ENCODE peak calls at places on chromosomes 6 and 20, in seven cellular contexts. One of them, this sample, is unnamed.

GRCh38 chr6:124964084-124964763 is 2.0 kb downstream of the RNF217 start:
- DNase-seq in MM.1S: no peak
- DNase-seq in PC-3: no peak
- DNase-seq in IMR-90: peak; percentile 65
- DNase-seq in esophagus squamous epithelium: no peak
- DNase-seq in cardiac muscle cell: peak; percentile 69
- DNase-seq in fibroblast of mammary gland: peak; percentile 90
- DNase-seq in this sample: peak; percentile 80

GRCh38 chr20:51862796-51863195 is 60.5 kb upstream of the SALL4 start:
- DNase-seq in cardiac muscle cell: no peak
- DNase-seq in esophagus squamous epithelium: no peak
- DNase-seq in IMR-90: peak; percentile 18
- DNase-seq in fibroblast of mammary gland: no peak
- DNase-seq in MM.1S: no peak
- DNase-seq in PC-3: no peak
- DNase-seq in this sample: peak; percentile 29

GRCh38 chr6:24927234-24927955 is 8.4 kb downstream of the RIPOR2 start:
- DNase-seq in IMR-90: no peak
- DNase-seq in cardiac muscle cell: no peak
- DNase-seq in fibroblast of mammary gland: no peak
- DNase-seq in esophagus squamous epithelium: no peak
- DNase-seq in MM.1S: no peak
- DNase-seq in PC-3: no peak
- DNase-seq in this sample: no peak

GRCh38 chr6:16136536-16137450 is 7.9 kb downstream of the MYLIP start:
- DNase-seq in PC-3: peak; percentile 87
- DNase-seq in esophagus squamous epithelium: no peak
- DNase-seq in IMR-90: peak; percentile 92
- DNase-seq in fibroblast of mammary gland: peak; percentile 91
- DNase-seq in cardiac muscle cell: peak; percentile 70
- DNase-seq in MM.1S: no peak
- DNase-seq in this sample: peak; percentile 77

GRCh38 chr6:151647871-151648639 is 154.2 kb downstream of the CCDC170 start:
- DNase-seq in MM.1S: no peak
- DNase-seq in cardiac muscle cell: peak; percentile 6
- DNase-seq in esophagus squamous epithelium: no peak
- DNase-seq in PC-3: peak; percentile 44
- DNase-seq in fibroblast of mammary gland: no peak
- DNase-seq in IMR-90: no peak
- DNase-seq in this sample: peak; percentile 1

GRCh38 chr20:39849664-39850063 is 839.4 kb downstream of the MAFB start:
- DNase-seq in cardiac muscle cell: peak; percentile 95
- DNase-seq in esophagus squamous epithelium: no peak
- DNase-seq in PC-3: no peak
- DNase-seq in IMR-90: peak; percentile 94
- DNase-seq in MM.1S: no peak
- DNase-seq in fibroblast of mammary gland: peak; percentile 98
- DNase-seq in this sample: peak; percentile 78

GRCh38 chr6:125193208-125193607 is 39.6 kb downstream of the TPD52L1 start:
- DNase-seq in IMR-90: no peak
- DNase-seq in esophagus squamous epithelium: no peak
- DNase-seq in PC-3: peak; percentile 69
- DNase-seq in fibroblast of mammary gland: no peak
- DNase-seq in MM.1S: no peak
- DNase-seq in cardiac muscle cell: no peak
- DNase-seq in this sample: no peak

GRCh38 chr6:165891320-165891719 is 228.3 kb upstream of the PDE10A start:
- DNase-seq in IMR-90: no peak
- DNase-seq in PC-3: no peak
- DNase-seq in MM.1S: no peak
- DNase-seq in fibroblast of mammary gland: no peak
- DNase-seq in esophagus squamous epithelium: no peak
- DNase-seq in cardiac muscle cell: no peak
- DNase-seq in this sample: no peak

GRCh38 chr6:144662812-144663211 is 377.7 kb downstream of the UTRN start:
- DNase-seq in fibroblast of mammary gland: no peak
- DNase-seq in PC-3: no peak
- DNase-seq in cardiac muscle cell: no peak
- DNase-seq in IMR-90: no peak
- DNase-seq in esophagus squamous epithelium: no peak
- DNase-seq in MM.1S: no peak
- DNase-seq in this sample: no peak

GRCh38 chr6:144659202-144659731 is 374.1 kb downstream of the UTRN start:
- DNase-seq in PC-3: no peak
- DNase-seq in fibroblast of mammary gland: peak; percentile 54
- DNase-seq in IMR-90: peak; percentile 51
- DNase-seq in cardiac muscle cell: peak; percentile 80
- DNase-seq in MM.1S: peak; percentile 43
- DNase-seq in esophagus squamous epithelium: no peak
- DNase-seq in this sample: peak; percentile 63

GRCh38 chr6:144661101-144661806 is 376.1 kb downstream of the UTRN start:
- DNase-seq in esophagus squamous epithelium: no peak
- DNase-seq in PC-3: peak; percentile 50
- DNase-seq in cardiac muscle cell: no peak
- DNase-seq in IMR-90: peak; percentile 42
- DNase-seq in MM.1S: no peak
- DNase-seq in fibroblast of mammary gland: peak; percentile 12
- DNase-seq in this sample: no peak

GRCh38 chr6:144659735-144660246 is 374.7 kb downstream of the UTRN start:
- DNase-seq in cardiac muscle cell: no peak
- DNase-seq in MM.1S: no peak
- DNase-seq in PC-3: no peak
- DNase-seq in IMR-90: no peak
- DNase-seq in fibroblast of mammary gland: no peak
- DNase-seq in esophagus squamous epithelium: no peak
- DNase-seq in this sample: no peak

GRCh38 chr6:144660545-144660944 is 375.4 kb downstream of the UTRN start:
- DNase-seq in fibroblast of mammary gland: no peak
- DNase-seq in MM.1S: no peak
- DNase-seq in IMR-90: no peak
- DNase-seq in esophagus squamous epithelium: no peak
- DNase-seq in cardiac muscle cell: no peak
- DNase-seq in PC-3: no peak
- DNase-seq in this sample: no peak
- H3K4me3 ChIP-seq in fibroblast of mammary gland: no peak overlapping the region
- H3K4me3 ChIP-seq in MM.1S: no peak overlapping the region
- H3K4me3 ChIP-seq in IMR-90: no peak overlapping the region
- H3K4me3 ChIP-seq in esophagus squamous epithelium: no peak overlapping the region
- H3K4me3 ChIP-seq in cardiac muscle cell: no peak overlapping the region
- H3K4me3 ChIP-seq in PC-3: no peak overlapping the region
- H3K4me3 ChIP-seq in this sample: no peak overlapping the region

GRCh38 chr6:20554817-20555216 is 20.6 kb downstream of the CDKAL1 start:
- DNase-seq in esophagus squamous epithelium: no peak
- DNase-seq in MM.1S: no peak
- DNase-seq in PC-3: no peak
- DNase-seq in IMR-90: no peak
- DNase-seq in fibroblast of mammary gland: no peak
- DNase-seq in cardiac muscle cell: no peak
- DNase-seq in this sample: no peak

GRCh38 chr6:20564777-20565176 is 30.5 kb downstream of the CDKAL1 start:
- DNase-seq in IMR-90: peak; percentile 6
- DNase-seq in fibroblast of mammary gland: no peak
- DNase-seq in MM.1S: no peak
- DNase-seq in cardiac muscle cell: no peak
- DNase-seq in PC-3: no peak
- DNase-seq in esophagus squamous epithelium: no peak
- DNase-seq in this sample: no peak

GRCh38 chr6:20563377-20563776 is 29.1 kb downstream of the CDKAL1 start:
- DNase-seq in cardiac muscle cell: no peak
- DNase-seq in PC-3: no peak
- DNase-seq in esophagus squamous epithelium: no peak
- DNase-seq in MM.1S: no peak
- DNase-seq in IMR-90: no peak
- DNase-seq in fibroblast of mammary gland: no peak
- DNase-seq in this sample: no peak

GRCh38 chr6:20564269-20564668 is 30.0 kb downstream of the CDKAL1 start:
- DNase-seq in cardiac muscle cell: peak; percentile 52
- DNase-seq in fibroblast of mammary gland: peak; percentile 35
- DNase-seq in esophagus squamous epithelium: no peak
- DNase-seq in MM.1S: peak; percentile 26
- DNase-seq in PC-3: peak; percentile 67
- DNase-seq in IMR-90: peak; percentile 27
- DNase-seq in this sample: peak; percentile 61

DNA sequence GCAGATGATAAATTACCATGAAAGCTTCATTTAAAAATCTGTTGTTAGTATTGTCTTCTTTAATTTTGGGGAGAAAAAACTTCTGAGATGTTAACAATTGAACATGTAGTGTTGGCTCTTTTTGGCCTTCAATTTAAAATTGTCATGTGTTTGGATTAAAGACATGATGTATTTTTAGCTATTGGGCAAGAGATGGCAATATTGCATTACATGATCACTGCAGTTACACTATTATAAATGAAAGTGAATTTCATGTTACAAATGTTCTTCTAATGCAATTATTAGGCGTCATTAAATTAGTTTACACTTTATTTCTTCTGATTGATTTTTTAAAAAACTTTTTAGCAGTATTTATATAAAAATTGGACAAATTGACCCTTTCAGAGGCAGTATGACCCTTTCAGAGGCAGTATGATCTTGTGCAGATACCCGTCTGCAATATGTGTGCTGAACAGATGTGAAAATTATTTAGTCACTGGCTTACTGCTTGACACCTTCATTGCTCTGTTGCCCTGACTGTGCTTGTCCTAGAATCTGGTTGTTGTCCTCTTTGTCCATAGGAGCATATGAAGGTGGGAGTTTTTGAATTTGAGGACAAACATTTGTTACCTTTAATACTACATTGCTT is 25.8 kb downstream of the CDKAL1 start:
- DNase-seq in cardiac muscle cell: peak; percentile 40
- DNase-seq in MM.1S: no peak
- DNase-seq in PC-3: no peak
- DNase-seq in esophagus squamous epithelium: no peak
- DNase-seq in IMR-90: no peak
- DNase-seq in fibroblast of mammary gland: peak; percentile 26
- DNase-seq in this sample: peak; percentile 39
- TF ChIP-seq CTCF in cardiac muscle cell: peak; percentile 4
- TF ChIP-seq CTCF in MM.1S: no peak
- TF ChIP-seq CTCF in PC-3: peak; percentile 20
- TF ChIP-seq CTCF in esophagus squamous epithelium: no peak
- TF ChIP-seq CTCF in IMR-90: peak; percentile 28
- TF ChIP-seq CTCF in fibroblast of mammary gland: no peak
- TF ChIP-seq CTCF in this sample: no peak

GRCh38 chr20:63031251-63032014 is 24.7 kb upstream of the BHLHE23 start:
- DNase-seq in IMR-90: no peak
- DNase-seq in MM.1S: no peak
- DNase-seq in fibroblast of mammary gland: no peak
- DNase-seq in esophagus squamous epithelium: no peak
- DNase-seq in cardiac muscle cell: no peak
- DNase-seq in PC-3: no peak
- DNase-seq in this sample: no peak

GRCh38 chr20:63035284-63036185 is 28.8 kb upstream of the BHLHE23 start:
- DNase-seq in MM.1S: no peak
- DNase-seq in PC-3: no peak
- DNase-seq in cardiac muscle cell: no peak
- DNase-seq in fibroblast of mammary gland: no peak
- DNase-seq in IMR-90: no peak
- DNase-seq in esophagus squamous epithelium: no peak
- DNase-seq in this sample: no peak

GRCh38 chr20:63033635-63034510 is 27.1 kb upstream of the BHLHE23 start:
- DNase-seq in MM.1S: no peak
- DNase-seq in IMR-90: no peak
- DNase-seq in esophagus squamous epithelium: no peak
- DNase-seq in fibroblast of mammary gland: no peak
- DNase-seq in PC-3: no peak
- DNase-seq in cardiac muscle cell: no peak
- DNase-seq in this sample: no peak

GRCh38 chr20:63032026-63032800 is 25.4 kb upstream of the BHLHE23 start:
- DNase-seq in cardiac muscle cell: no peak
- DNase-seq in fibroblast of mammary gland: no peak
- DNase-seq in esophagus squamous epithelium: no peak
- DNase-seq in IMR-90: no peak
- DNase-seq in PC-3: no peak
- DNase-seq in MM.1S: no peak
- DNase-seq in this sample: no peak

GRCh38 chr20:63032861-63033634 is 26.3 kb upstream of the BHLHE23 start:
- DNase-seq in esophagus squamous epithelium: no peak
- DNase-seq in cardiac muscle cell: no peak
- DNase-seq in IMR-90: no peak
- DNase-seq in fibroblast of mammary gland: no peak
- DNase-seq in MM.1S: no peak
- DNase-seq in PC-3: no peak
- DNase-seq in this sample: no peak
- H3K4me3 ChIP-seq in esophagus squamous epithelium: no peak overlapping the region
- H3K4me3 ChIP-seq in cardiac muscle cell: no peak overlapping the region
- H3K4me3 ChIP-seq in IMR-90: no peak overlapping the region
- H3K4me3 ChIP-seq in fibroblast of mammary gland: no peak overlapping the region
- H3K4me3 ChIP-seq in MM.1S: no peak overlapping the region
- H3K4me3 ChIP-seq in PC-3: no peak overlapping the region
- H3K4me3 ChIP-seq in this sample: no peak overlapping the region

GRCh38 chr6:108707328-108707976 is 140.8 kb upstream of the ARMC2 start:
- DNase-seq in fibroblast of mammary gland: no peak
- DNase-seq in esophagus squamous epithelium: no peak
- DNase-seq in IMR-90: peak; percentile 68
- DNase-seq in MM.1S: no peak
- DNase-seq in PC-3: no peak
- DNase-seq in cardiac muscle cell: no peak
- DNase-seq in this sample: no peak
- TF ChIP-seq CTCF in fibroblast of mammary gland: no peak
- TF ChIP-seq CTCF in esophagus squamous epithelium: no peak
- TF ChIP-seq CTCF in IMR-90: no peak
- TF ChIP-seq CTCF in MM.1S: no peak
- TF ChIP-seq CTCF in PC-3: no peak
- TF ChIP-seq CTCF in cardiac muscle cell: no peak
- TF ChIP-seq CTCF in this sample: no peak

DNA sequence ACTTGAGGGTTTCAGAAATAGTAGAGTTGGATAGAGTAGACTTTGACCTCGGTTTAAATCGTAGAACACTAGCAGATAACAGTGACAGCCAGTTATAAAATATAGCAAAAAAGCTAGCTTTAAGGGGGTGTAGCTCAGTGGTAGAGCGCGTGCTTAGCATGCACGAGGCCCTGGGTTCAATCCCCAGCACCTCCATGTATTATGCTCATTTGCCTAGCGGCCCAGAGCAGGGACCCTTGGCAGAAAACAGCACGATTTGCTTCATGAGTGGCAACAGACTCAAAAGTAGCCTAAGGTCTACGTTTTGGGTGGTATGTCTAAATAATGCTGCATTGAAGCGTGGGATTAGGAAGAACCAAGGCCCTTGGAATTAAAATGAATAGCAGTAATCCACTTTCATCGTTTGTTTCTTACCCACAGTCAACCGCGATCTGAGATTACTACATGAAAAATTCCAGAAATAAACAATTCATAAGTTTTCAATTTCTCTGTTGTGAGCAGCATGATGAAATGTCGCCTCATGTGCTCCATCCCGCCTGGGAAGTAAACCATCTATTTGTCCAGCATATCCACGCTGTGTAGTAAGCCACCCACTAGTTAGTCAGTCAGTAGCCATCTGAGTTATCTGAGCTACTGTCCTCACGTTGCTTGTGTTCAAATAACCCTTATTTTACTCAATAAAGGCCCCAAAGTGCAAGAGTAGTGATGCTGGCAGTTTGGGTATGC is 184.9 kb downstream of the GPX5 start:
- DNase-seq in cardiac muscle cell: peak; percentile 52
- DNase-seq in MM.1S: no peak
- DNase-seq in fibroblast of mammary gland: peak; percentile 82
- DNase-seq in PC-3: peak; percentile 25
- DNase-seq in esophagus squamous epithelium: no peak
- DNase-seq in IMR-90: peak; percentile 58
- DNase-seq in this sample: peak; percentile 25
- H3K4me3 ChIP-seq in cardiac muscle cell: no peak overlapping the region
- H3K4me3 ChIP-seq in MM.1S: no peak overlapping the region
- H3K4me3 ChIP-seq in fibroblast of mammary gland: peak overlapping the region; percentile 61
- H3K4me3 ChIP-seq in PC-3: no peak overlapping the region
- H3K4me3 ChIP-seq in esophagus squamous epithelium: no peak overlapping the region
- H3K4me3 ChIP-seq in IMR-90: no peak overlapping the region
- H3K4me3 ChIP-seq in this sample: peak overlapping the region; percentile 52